ENCODE peak calls at places on chromosomes 4 and X, in six cellular contexts. P is lung, S is GM12878, I is thoracic aorta, O is tibial artery, B is cardiac muscle cell. Q is an unnamed sample. For H3K4me1, the result is how much of the 10 kb centered on the place peaks cover.

GRCh38 chr4:118417325-118417724 is 64.5 kb upstream of the PRSS12 start:
- DNase-seq in P (no peak), S (no peak), I (no peak), O (no peak), B (no peak), Q (no peak)

GRCh38 chrX:54178100-54178940 is 4.7 kb downstream of the FAM120C start:
- DNase-seq in P (no peak), S (no peak), I (no peak), O (no peak), B (peak), Q (no peak)

GRCh38 chr4:143411527-143412480 is 75.1 kb downstream of the GAB1 start:
- DNase-seq in P (no peak), S (no peak), I (no peak), O (no peak), B (peak), Q (no peak)

GRCh38 chrX:13080128-13080795 is 35.8 kb upstream of the FAM9C start:
- DNase-seq in P (no peak), S (no peak), I (no peak), O (no peak), B (no peak), Q (no peak)

GRCh38 chr4:16521156-16521915 is 295.1 kb upstream of the TAPT1 start:
- DNase-seq in P (no peak), S (no peak), I (no peak), O (no peak), B (no peak), Q (no peak)

GRCh38 chrX:18883234-18883960 is 100.5 kb downstream of the PHKA2 start:
- DNase-seq in P (peak), S (no peak), I (no peak), O (no peak), B (no peak), Q (no peak)

GRCh38 chrX:79413009-79413408 is 45.9 kb upstream of the ITM2A start:
- DNase-seq in P (no peak), S (no peak), I (no peak), O (no peak), B (peak), Q (no peak)

GRCh38 chr4:178481564-178481963 is 1039.3 kb upstream of the AGA start:
- DNase-seq in P (no peak), S (no peak), I (no peak), O (no peak), B (no peak), Q (no peak)

GRCh38 chr4:59500103-59500502 is 1700.0 kb upstream of the ADGRL3 start:
- DNase-seq in P (no peak), S (no peak), I (no peak), O (no peak), B (no peak), Q (no peak)

GRCh38 chr4:76751612-76752343 is 146.2 kb downstream of the SOWAHB start:
- DNase-seq in P (no peak), S (no peak), I (no peak), O (no peak), B (no peak), Q (no peak)

GRCh38 chr4:76750716-76751115 is 147.2 kb downstream of the SOWAHB start:
- DNase-seq in P (no peak), S (no peak), I (no peak), O (no peak), B (no peak), Q (no peak)

GRCh38 chr4:76749361-76749760 is 148.6 kb downstream of the SOWAHB start:
- DNase-seq in P (no peak), S (no peak), I (no peak), O (no peak), B (no peak), Q (no peak)

GRCh38 chr4:76747613-76748012 is 150.3 kb downstream of the SOWAHB start:
- DNase-seq in P (no peak), S (no peak), I (no peak), O (no peak), B (no peak), Q (no peak)

DNA sequence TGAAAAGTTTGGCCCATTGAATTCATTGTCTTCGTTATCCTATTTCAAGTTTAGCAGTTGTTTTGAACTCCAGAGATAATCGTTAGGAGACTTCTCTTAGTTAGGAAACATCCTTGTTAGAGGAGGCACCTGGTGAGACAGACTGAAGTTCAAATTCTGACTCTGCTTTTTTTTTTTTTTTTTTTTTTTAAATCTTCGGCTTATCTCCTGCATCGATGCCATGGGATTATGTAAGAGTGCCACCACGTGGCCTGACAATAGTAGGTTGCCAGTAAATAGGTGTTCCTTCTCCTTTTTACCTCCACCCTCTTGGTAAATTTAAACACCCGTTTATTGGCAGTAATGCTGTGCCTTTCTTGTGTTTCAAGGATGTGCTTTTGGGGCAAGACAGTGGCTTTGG is 149.3 kb downstream of the SOWAHB start:
- DNase-seq in P (no peak), S (no peak), I (no peak), O (peak), B (peak), Q (no peak)
- TF ChIP-seq CTCF in P (peak), S (peak), I (peak), O (peak), B (peak), Q (no peak)

GRCh38 chrX:30592846-30593245 is 15.3 kb upstream of the TASL start:
- DNase-seq in P (no peak), S (no peak), I (no peak), O (no peak), B (no peak), Q (no peak)
- H3K4me1 ChIP-seq in P (under half), S (under half), I (under half), O (under half), B (under half), Q (under half)

GRCh38 chr4:182478475-182478874 is 235.3 kb downstream of the TENM3 start:
- DNase-seq in P (no peak), S (no peak), I (no peak), O (no peak), B (peak), Q (no peak)
- TF ChIP-seq CTCF in P (no peak), S (peak), I (peak), O (peak), B (peak), Q (peak)

DNA sequence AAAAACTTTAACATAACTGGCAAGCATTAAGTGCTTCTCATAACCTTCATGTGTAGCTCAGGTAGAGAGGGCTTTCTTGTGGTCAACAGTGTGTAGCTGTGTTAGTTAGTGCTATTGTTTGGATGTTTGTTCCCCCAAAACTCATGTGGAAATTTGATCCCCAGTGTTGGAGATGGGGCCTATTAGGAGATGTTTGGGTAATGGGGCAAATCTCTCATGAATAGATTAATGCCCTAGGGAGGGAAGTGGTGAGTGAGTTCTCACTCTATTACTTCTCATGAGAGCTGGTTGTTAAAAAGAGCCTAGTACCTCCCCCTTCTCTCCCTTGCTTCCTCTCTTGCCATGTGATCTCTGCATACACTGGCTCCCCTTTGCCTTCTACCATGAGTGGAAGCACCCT is 16.5 kb upstream of the SLC25A43 start:
- DNase-seq in P (no peak), S (no peak), I (no peak), O (no peak), B (no peak), Q (no peak)
- H3K4me1 ChIP-seq in P (under half), S (under half), I (under half), O (under half), B (under half), Q (under half)

GRCh38 chrX:69424161-69424560 is 80.0 kb upstream of the NALF2 start:
- DNase-seq in P (no peak), S (no peak), I (no peak), O (no peak), B (peak), Q (no peak)
- TF ChIP-seq CTCF in P (no peak), S (peak), I (no peak), O (no peak), B (peak), Q (peak)